ENCODE peak calls at places on chromosomes 5 and 9, in eight cellular contexts. H is aorta; S is body of pancreas; G is mesendoderm; Z is IMR-90; A is CD8-positive, alpha-beta T cell; Q is naive thymus-derived CD4-positive, alpha-beta T cell; L is astrocyte. Y is an unnamed sample. For H3K4me1, the result is how much of the 10 kb centered on the place peaks cover.

GRCh38 chr9:83526901-83527300 is 11.3 kb downstream of the FRMD3 start:
- DNase-seq in S (no peak), A (no peak), Q (no peak), H (no peak), G (peak), L (no peak), Z (no peak), Y (no peak)

GRCh38 chr9:108445431-108446018 is 410.3 kb downstream of the ACTL7B start:
- DNase-seq in H (no peak), S (no peak), G (no peak), A (no peak), Q (no peak), L (no peak), Z (no peak), Y (no peak)

GRCh38 chr5:14741131-14741530 is 76.6 kb downstream of the OTULIN start:
- DNase-seq in Q (no peak), H (no peak), A (no peak), Z (no peak), S (no peak), L (no peak), G (no peak), Y (no peak)

GRCh38 chr5:136012041-136012804 is 16.6 kb upstream of the TGFBI start:
- DNase-seq in G (no peak), Z (peak), L (peak), S (no peak), A (no peak), H (no peak), Q (no peak), Y (no peak)

GRCh38 chr5:110900829-110901228 is 162.0 kb downstream of the SLC25A46 start:
- DNase-seq in L (peak), G (no peak), A (no peak), H (no peak), Q (no peak), Z (peak), S (no peak), Y (no peak)

GRCh38 chr5:16547200-16547842 is 69.5 kb downstream of the RETREG1 start:
- DNase-seq in A (no peak), S (no peak), Q (no peak), H (no peak), L (peak), G (no peak), Z (no peak), Y (no peak)

GRCh38 chr5:172749881-172750608 is 20.9 kb downstream of the DUSP1 start:
- DNase-seq in G (no peak), Z (no peak), H (peak), A (no peak), Q (no peak), S (no peak), L (peak), Y (peak)

GRCh38 chr5:127038550-127038949 is 8.2 kb upstream of the MARCHF3 start:
- DNase-seq in Q (no peak), A (no peak), G (no peak), Z (no peak), H (no peak), L (no peak), S (no peak), Y (no peak)

GRCh38 chr5:35438786-35439185 is 178.9 kb upstream of the SPEF2 start:
- DNase-seq in S (no peak), L (peak), Q (no peak), G (no peak), H (no peak), Z (no peak), A (no peak), Y (no peak)

GRCh38 chr9:107727113-107727780 is 237.7 kb upstream of the KLF4 start:
- DNase-seq in Q (no peak), Z (peak), G (no peak), S (no peak), A (no peak), H (no peak), L (peak), Y (no peak)

GRCh38 chr5:2165991-2166978 is 283.6 kb upstream of the IRX4 start:
- DNase-seq in Q (no peak), Z (no peak), S (no peak), H (peak), A (no peak), L (no peak), G (no peak), Y (no peak)

GRCh38 chr5:73442960-73443627 is 5.5 kb downstream of the FOXD1 start:
- DNase-seq in Z (peak), Q (no peak), A (no peak), H (no peak), S (no peak), G (no peak), L (peak), Y (no peak)

GRCh38 chr5:53113947-53114346 is 4.4 kb upstream of the MOCS2 start:
- DNase-seq in A (no peak), Z (no peak), S (no peak), H (no peak), G (no peak), L (no peak), Q (no peak), Y (no peak)

GRCh38 chr9:130331573-130331972 is 66.0 kb downstream of the HMCN2 start:
- DNase-seq in Q (no peak), G (peak), H (peak), A (no peak), S (peak), Z (peak), L (peak), Y (peak)

GRCh38 chr9:128657344-128657704 is 677 bp upstream of the DYNC2I2 start:
- DNase-seq in G (no peak), Z (no peak), S (no peak), A (no peak), L (no peak), H (no peak), Q (no peak), Y (no peak)
- H3K4me3 ChIP-seq in G (no peak), Z (no peak), S (no peak), A (peak), L (no peak), H (no peak), Q (peak), Y (peak)

GRCh38 chr5:132102944-132103343 is 29.4 kb downstream of the CSF2 start:
- DNase-seq in H (no peak), L (no peak), A (no peak), S (no peak), G (no peak), Z (no peak), Q (no peak), Y (no peak)
- H3K4me1 ChIP-seq in H (under half), L (under half), A (half or more), S (under half), G (under half), Z (under half), Q (half or more), Y (under half)

GRCh38 chr5:39058178-39058577 is 16.0 kb downstream of the RICTOR start:
- DNase-seq in L (no peak), Z (no peak), S (no peak), G (no peak), Q (no peak), A (no peak), H (no peak), Y (no peak)
- H3K4me3 ChIP-seq in L (no peak), Z (peak), S (no peak), G (no peak), Q (peak), A (no peak), H (no peak), Y (peak)

GRCh38 chr5:132372122-132372521 is 2.6 kb downstream of the SLC22A5 start:
- DNase-seq in Z (no peak), H (no peak), S (no peak), A (no peak), L (no peak), G (no peak), Q (no peak), Y (peak)

GRCh38 chr5:132369471-132370240 is at the start of gene SLC22A5:
- DNase-seq in Q (peak), A (peak), Z (peak), G (peak), H (peak), L (peak), S (peak), Y (peak)

GRCh38 chr5:132370241-132370820 is 821 bp downstream of the SLC22A5 start:
- DNase-seq in S (no peak), L (no peak), Q (no peak), H (no peak), Z (no peak), A (no peak), G (no peak), Y (peak)

GRCh38 chr5:132372542-132372941 is 3.0 kb downstream of the SLC22A5 start:
- DNase-seq in L (no peak), A (no peak), Z (no peak), H (no peak), G (no peak), S (no peak), Q (no peak), Y (peak)

DNA sequence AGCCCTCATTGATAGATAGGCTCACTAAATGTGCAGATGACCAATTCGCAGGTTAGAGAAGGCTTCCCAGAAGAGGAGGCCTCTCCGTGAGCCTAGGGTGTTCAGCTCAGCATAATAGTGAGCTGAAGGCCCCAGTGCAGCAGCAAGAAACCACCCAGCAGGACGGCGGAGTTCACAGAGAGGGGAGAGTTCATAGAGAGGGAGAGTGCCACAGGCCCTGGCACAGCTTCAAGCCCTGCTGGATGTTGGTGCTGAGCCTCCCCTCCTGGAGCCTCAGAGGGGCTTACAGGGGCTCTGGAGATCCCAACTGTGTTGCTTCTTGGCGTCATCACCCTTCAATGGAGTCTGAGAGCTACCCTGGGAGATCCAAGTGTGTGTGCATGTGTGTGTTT is 2.1 kb downstream of the SLC22A5 start:
- DNase-seq in G (no peak), L (no peak), A (no peak), S (no peak), Z (no peak), Q (no peak), H (no peak), Y (peak)
- H3K4me1 ChIP-seq in G (under half), L (under half), A (under half), S (under half), Z (under half), Q (under half), H (under half), Y (under half)

GRCh38 chr5:112933105-112933504 is 11.1 kb upstream of the REEP5 start:
- DNase-seq in G (no peak), L (no peak), A (no peak), H (no peak), Z (no peak), Q (no peak), S (no peak), Y (no peak)
- H3K4me3 ChIP-seq in G (no peak), L (no peak), A (no peak), H (no peak), Z (no peak), Q (no peak), S (no peak), Y (no peak)

GRCh38 chr5:41878598-41879305 is 8.5 kb upstream of the OXCT1 start:
- DNase-seq in L (no peak), Q (no peak), S (no peak), Z (no peak), H (no peak), A (no peak), G (peak), Y (no peak)

GRCh38 chr5:41883940-41884339 is 13.7 kb upstream of the OXCT1 start:
- DNase-seq in G (no peak), H (no peak), S (no peak), Q (no peak), A (no peak), L (no peak), Z (no peak), Y (no peak)

GRCh38 chr5:41882765-41883164 is 12.5 kb upstream of the OXCT1 start:
- DNase-seq in L (no peak), A (no peak), G (no peak), H (no peak), S (no peak), Q (no peak), Z (no peak), Y (no peak)

GRCh38 chr5:41885286-41885685 is 15.1 kb upstream of the OXCT1 start:
- DNase-seq in Q (no peak), A (no peak), S (no peak), Z (no peak), L (no peak), H (no peak), G (no peak), Y (no peak)

GRCh38 chr5:41883243-41883642 is 13.0 kb upstream of the OXCT1 start:
- DNase-seq in G (no peak), Q (no peak), H (no peak), A (no peak), L (no peak), Z (no peak), S (no peak), Y (no peak)
- H3K4me1 ChIP-seq in G (under half), Q (under half), H (under half), A (under half), L (under half), Z (under half), S (under half), Y (under half)